ENCODE peak calls at places on chromosomes 6 and 20, in five cellular contexts. Z is adrenal gland, D is heart right ventricle, N is AG10803, E is endothelial cell. F is an unnamed sample.

GRCh38 chr6:165881812-165882211 is 218.8 kb upstream of the PDE10A start:
- DNase-seq in Z (no peak), D (no peak), N (no peak), E (no peak), F (no peak)

GRCh38 chr6:45376310-45377040 is 1.3 kb downstream of the SUPT3H start:
- DNase-seq in Z (no peak), D (no peak), N (peak), E (no peak), F (no peak)

GRCh38 chr20:24102290-24102689 is 113.7 kb upstream of the GGTLC1 start:
- DNase-seq in Z (no peak), D (no peak), N (no peak), E (peak), F (no peak)

GRCh38 chr6:135162678-135163439 is 18.2 kb upstream of the MYB start:
- DNase-seq in Z (no peak), D (no peak), N (no peak), E (peak), F (peak)

GRCh38 chr20:62675156-62675871 is 33.0 kb downstream of the SLCO4A1 start:
- DNase-seq in Z (no peak), D (no peak), N (peak), E (no peak), F (peak)

GRCh38 chr20:48574383-48574782 is 253.4 kb downstream of the PREX1 start:
- DNase-seq in Z (no peak), D (no peak), N (peak), E (no peak), F (no peak)

GRCh38 chr6:91485047-91485446 is 898.2 kb upstream of the MAP3K7 start:
- DNase-seq in Z (no peak), D (no peak), N (no peak), E (no peak), F (no peak)

GRCh38 chr6:124738496-124738895 is 223.7 kb upstream of the RNF217 start:
- DNase-seq in Z (no peak), D (no peak), N (no peak), E (no peak), F (no peak)

GRCh38 chr6:129007819-129008218 is 124.9 kb downstream of the LAMA2 start:
- DNase-seq in Z (no peak), D (no peak), N (no peak), E (no peak), F (no peak)

GRCh38 chr6:157603314-157603940 is 219.6 kb upstream of the SNX9 start:
- DNase-seq in Z (no peak), D (no peak), N (no peak), E (no peak), F (no peak)

GRCh38 chr6:35473075-35473848 is 5.1 kb downstream of the RPL10A start:
- DNase-seq in Z (no peak), D (no peak), N (no peak), E (no peak), F (no peak)

GRCh38 chr6:31180500-31180899 is 10.0 kb upstream of the POU5F1 start:
- DNase-seq in Z (peak), D (peak), N (peak), E (no peak), F (no peak)

GRCh38 chr6:41723178-41723935 is 12.1 kb downstream of the TFEB start:
- DNase-seq in Z (peak), D (peak), N (peak), E (no peak), F (peak)

GRCh38 chr20:24795444-24795843 is 153.6 kb upstream of the CST7 start:
- DNase-seq in Z (no peak), D (no peak), N (peak), E (no peak), F (no peak)

GRCh38 chr20:31968299-31969126 is 562 bp downstream of the XKR7 start:
- DNase-seq in Z (peak), D (peak), N (peak), E (peak), F (peak)

GRCh38 chr6:130779658-130780033 is 47.6 kb upstream of the SMLR1 start:
- DNase-seq in Z (no peak), D (no peak), N (no peak), E (no peak), F (no peak)

GRCh38 chr20:12354725-12355124 is 437.0 kb downstream of the BTBD3 start:
- DNase-seq in Z (no peak), D (no peak), N (no peak), E (no peak), F (no peak)

GRCh38 chr6:45692021-45692420 is 314.3 kb upstream of the SUPT3H start:
- DNase-seq in Z (no peak), D (no peak), N (peak), E (no peak), F (no peak)

GRCh38 chr20:4165984-4166725 is 150.8 kb upstream of the RNF24 start:
- DNase-seq in Z (no peak), D (no peak), N (no peak), E (no peak), F (no peak)

GRCh38 chr6:167420858-167421766 is 96.2 kb downstream of the TTLL2 start:
- DNase-seq in Z (no peak), D (no peak), N (no peak), E (no peak), F (no peak)

GRCh38 chr6:72621243-72622093 is at the start of gene KCNQ5:
- DNase-seq in Z (no peak), D (no peak), N (peak), E (peak), F (peak)

GRCh38 chr6:99629293-99629692 is 22.7 kb downstream of the PRDM13 start:
- DNase-seq in Z (no peak), D (no peak), N (no peak), E (no peak), F (no peak)

GRCh38 chr6:38239719-38240451 is 399.8 kb downstream of the BTBD9 start:
- DNase-seq in Z (no peak), D (no peak), N (peak), E (no peak), F (no peak)

GRCh38 chr6:117463762-117464665 is 18.5 kb upstream of the DCBLD1 start:
- DNase-seq in Z (no peak), D (no peak), N (peak), E (no peak), F (no peak)

GRCh38 chr6:12280458-12280857 is 9.7 kb upstream of the EDN1 start:
- DNase-seq in Z (no peak), D (no peak), N (peak), E (no peak), F (no peak)

GRCh38 chr20:32485126-32485769 is 99.9 kb downstream of the NOL4L start:
- DNase-seq in Z (peak), D (peak), N (peak), E (peak), F (peak)

GRCh38 chr6:137879301-137879700 is 12.2 kb downstream of the TNFAIP3 start:
- DNase-seq in Z (no peak), D (no peak), N (no peak), E (no peak), F (no peak)
- TF ChIP-seq CTCF in Z (no peak), D (no peak), N (no peak), E (no peak), F (no peak)

DNA sequence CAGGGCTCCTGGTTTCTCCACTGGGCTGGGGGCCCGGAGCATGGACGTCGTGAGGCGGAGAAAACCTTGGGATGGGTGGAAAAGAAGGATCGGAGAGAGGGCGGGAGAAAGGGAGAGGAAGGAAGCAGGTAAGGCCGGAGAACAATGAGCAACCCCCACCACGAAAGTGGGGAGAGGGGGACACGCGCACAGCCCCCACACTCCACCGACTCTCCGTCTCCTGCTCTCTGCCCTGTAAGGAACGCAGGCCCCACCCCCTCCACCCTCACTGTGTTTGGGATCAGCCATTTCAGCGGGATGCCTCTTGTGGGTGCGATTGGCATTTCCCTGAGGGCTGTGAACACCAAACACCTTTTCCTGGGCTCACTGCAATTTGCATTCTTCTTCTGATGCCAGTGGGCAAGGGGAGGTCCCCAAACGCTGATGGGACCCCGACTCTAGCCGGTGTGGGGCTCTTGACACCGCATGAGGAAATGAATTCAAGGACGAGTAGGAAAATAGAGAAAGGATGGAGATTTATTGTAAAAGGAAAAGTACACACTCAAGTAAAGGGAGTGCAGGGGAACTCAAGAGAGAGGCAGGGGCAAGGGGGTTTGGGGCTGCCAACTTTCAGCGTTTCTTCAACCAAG is 13.0 kb upstream of the RAET1L start:
- DNase-seq in Z (no peak), D (no peak), N (no peak), E (no peak), F (no peak)
- TF ChIP-seq CTCF in Z (no peak), D (no peak), N (no peak), E (no peak), F (no peak)

GRCh38 chr6:89597988-89598387 is 40.6 kb downstream of the LYRM2 start:
- DNase-seq in Z (no peak), D (no peak), N (peak), E (no peak), F (no peak)
- TF ChIP-seq CTCF in Z (peak), D (peak), N (peak), E (no peak), F (no peak)

DNA sequence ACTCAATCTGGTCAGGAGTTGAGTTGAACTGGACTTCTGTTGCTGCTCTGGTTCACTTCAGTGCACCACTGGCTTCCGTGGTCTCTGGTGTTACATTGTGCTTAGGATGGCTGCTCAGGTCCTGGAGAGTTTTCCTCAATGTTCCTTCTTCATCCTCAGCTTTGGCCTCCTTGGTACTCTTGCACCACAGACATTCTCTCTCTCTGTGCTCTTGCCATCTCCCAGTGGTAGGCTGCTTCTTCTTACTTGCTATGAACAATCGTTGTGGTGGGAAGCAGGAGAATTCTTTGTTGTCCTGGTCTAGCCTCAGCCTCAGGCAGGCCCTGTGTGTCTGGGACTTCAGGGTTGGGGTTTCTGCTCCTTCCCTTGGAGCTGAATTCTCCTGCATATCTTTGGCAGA is 14.5 kb upstream of the DUSP22 start:
- DNase-seq in Z (no peak), D (no peak), N (no peak), E (no peak), F (no peak)
- TF ChIP-seq CTCF in Z (no peak), D (no peak), N (no peak), E (no peak), F (no peak)

F was measured in glutamatergic neuron.